ENCODE peak calls at places on chromosomes 1 and 21, in nine cellular contexts. T is endodermal cell, N is left ventricle myocardium inferior, E is heart left ventricle, B is MM.1S, G is GM12878, S is mesendoderm, W is uterus, P is upper lobe of right lung. X is an unnamed sample.

GRCh38 chr1:231817813-231818212 is 191.2 kb downstream of the DISC1 start:
- DNase-seq in P (no peak), S (no peak), B (no peak), G (no peak), E (no peak), W (no peak), N (no peak), T (no peak), X (no peak)

GRCh38 chr1:205321109-205321958 is at the start of gene NUAK2:
- DNase-seq in B (peak; percentile 93), P (peak; percentile 97), N (peak; percentile 93), G (no peak), W (peak; percentile 85), S (peak; percentile 99), E (peak; percentile 90), T (peak; percentile 99), X (peak; percentile 97)

GRCh38 chr1:33120436-33121231 is 39.7 kb downstream of the AZIN2 start:
- DNase-seq in S (no peak), P (no peak), B (no peak), W (no peak), N (no peak), G (no peak), E (no peak), T (peak; percentile 49), X (no peak)

GRCh38 chr1:100100202-100100601 is 32.5 kb downstream of the SASS6 start:
- DNase-seq in N (no peak), G (no peak), E (no peak), W (no peak), P (no peak), T (no peak), S (no peak), B (no peak), X (no peak)

GRCh38 chr1:149917590-149918144 is at the start of gene SV2A:
- DNase-seq in T (peak; percentile 93), G (no peak), S (peak; percentile 89), W (peak; percentile 66), B (no peak), E (peak; percentile 37), N (no peak), P (no peak), X (no peak)

GRCh38 chr21:41878831-41879189 is 334 bp downstream of the PRDM15 start:
- DNase-seq in P (peak; percentile 91), E (peak; percentile 85), W (peak; percentile 79), S (peak; percentile 86), N (peak; percentile 86), G (no peak), T (peak; percentile 88), B (peak; percentile 93), X (peak; percentile 89)

GRCh38 chr1:199954701-199955100 is 72.8 kb upstream of the NR5A2 start:
- DNase-seq in E (no peak), G (no peak), B (no peak), P (no peak), N (no peak), W (no peak), T (peak; percentile 89), S (peak; percentile 49), X (no peak)

GRCh38 chr1:226046240-226046639 is 16.3 kb upstream of the H3-3A start:
- DNase-seq in P (no peak), G (no peak), T (no peak), B (no peak), S (no peak), N (no peak), W (no peak), E (no peak), X (no peak)

GRCh38 chr1:91651671-91652071 is 151.0 kb downstream of the CDC7 start:
- DNase-seq in S (no peak), T (peak; percentile 49), G (no peak), P (no peak), W (peak; percentile 80), E (peak; percentile 63), N (peak; percentile 48), B (no peak), X (no peak)

GRCh38 chr1:66134004-66134403 is 341.3 kb downstream of the PDE4B start:
- DNase-seq in N (no peak), B (no peak), T (no peak), G (no peak), W (no peak), E (no peak), P (no peak), S (no peak), X (no peak)
- H3K4me1 ChIP-seq in N (no peaks in the 10 kb centered on the region), B (no peaks in the 10 kb centered on the region), T (no peaks in the 10 kb centered on the region), G (no peaks in the 10 kb centered on the region), W (no peaks in the 10 kb centered on the region), E (no peaks in the 10 kb centered on the region), P (no peaks in the 10 kb centered on the region), S (no peaks in the 10 kb centered on the region), X (no peaks in the 10 kb centered on the region)

GRCh38 chr1:234542211-234542850 is 63.4 kb upstream of the TARBP1 start:
- DNase-seq in B (no peak), N (no peak), P (no peak), T (no peak), G (no peak), W (no peak), E (no peak), S (no peak), X (no peak)
- H3K4me1 ChIP-seq in B (no peaks in the 10 kb centered on the region), N (peaks cover 94% of the 10 kb centered on the region), P (peaks cover 13% of the 10 kb centered on the region), T (peaks cover 16% of the 10 kb centered on the region), G (no peaks in the 10 kb centered on the region), W (peaks cover 42% of the 10 kb centered on the region), E (peaks cover 57% of the 10 kb centered on the region), S (peaks cover 4% of the 10 kb centered on the region), X (peaks cover 33% of the 10 kb centered on the region)

GRCh38 chr1:61420909-61421835 is 303.8 kb downstream of the TM2D1 start:
- DNase-seq in N (peak; percentile 34), E (no peak), T (no peak), B (no peak), S (no peak), P (no peak), W (no peak), G (no peak), X (no peak)

GRCh38 chr1:61419681-61420080 is 305.3 kb downstream of the TM2D1 start:
- DNase-seq in G (no peak), W (no peak), N (no peak), T (no peak), E (no peak), B (no peak), P (no peak), S (no peak), X (no peak)

GRCh38 chr1:61419167-61419566 is 305.8 kb downstream of the TM2D1 start:
- DNase-seq in P (no peak), N (no peak), W (no peak), S (no peak), B (no peak), T (no peak), G (no peak), E (no peak), X (no peak)

GRCh38 chr1:61423643-61424042 is 301.3 kb downstream of the TM2D1 start:
- DNase-seq in N (no peak), E (no peak), P (no peak), W (no peak), G (no peak), S (no peak), T (no peak), B (no peak), X (no peak)

GRCh38 chr1:61420243-61420642 is 304.7 kb downstream of the TM2D1 start:
- DNase-seq in E (no peak), W (no peak), T (no peak), P (no peak), B (peak; percentile 82), G (no peak), N (no peak), S (no peak), X (no peak)
- H3K4me1 ChIP-seq in E (no peaks in the 10 kb centered on the region), W (no peaks in the 10 kb centered on the region), T (no peaks in the 10 kb centered on the region), P (no peaks in the 10 kb centered on the region), B (peaks cover 36% of the 10 kb centered on the region), G (no peaks in the 10 kb centered on the region), N (peaks cover 51% of the 10 kb centered on the region), S (no peaks in the 10 kb centered on the region), X (no peaks in the 10 kb centered on the region)

GRCh38 chr1:64923294-64923718 is 43.0 kb downstream of the JAK1 start:
- DNase-seq in W (no peak), N (no peak), T (no peak), G (no peak), P (no peak), B (no peak), S (no peak), E (no peak), X (no peak)

GRCh38 chr1:64921761-64922160 is 44.6 kb downstream of the JAK1 start:
- DNase-seq in S (no peak), P (no peak), B (no peak), N (no peak), W (no peak), E (no peak), T (no peak), G (no peak), X (no peak)

GRCh38 chr1:64922336-64922735 is 44.0 kb downstream of the JAK1 start:
- DNase-seq in N (no peak), B (no peak), W (no peak), E (no peak), G (no peak), S (no peak), T (no peak), P (no peak), X (no peak)

GRCh38 chr1:64917907-64918306 is 48.4 kb downstream of the JAK1 start:
- DNase-seq in T (no peak), W (no peak), P (no peak), S (no peak), E (no peak), G (no peak), B (no peak), N (no peak), X (no peak)

GRCh38 chr1:64920936-64921589 is 45.3 kb downstream of the JAK1 start:
- DNase-seq in S (no peak), T (no peak), E (no peak), W (no peak), P (no peak), N (no peak), B (no peak), G (no peak), X (no peak)
- H3K4me1 ChIP-seq in S (peaks cover 6% of the 10 kb centered on the region), T (peaks cover 6% of the 10 kb centered on the region), E (peaks cover 43% of the 10 kb centered on the region), W (no peaks in the 10 kb centered on the region), P (peaks cover 73% of the 10 kb centered on the region), N (peaks cover 88% of the 10 kb centered on the region), B (peaks cover 10% of the 10 kb centered on the region), G (peaks cover 12% of the 10 kb centered on the region), X (peaks cover 81% of the 10 kb centered on the region)

DNA sequence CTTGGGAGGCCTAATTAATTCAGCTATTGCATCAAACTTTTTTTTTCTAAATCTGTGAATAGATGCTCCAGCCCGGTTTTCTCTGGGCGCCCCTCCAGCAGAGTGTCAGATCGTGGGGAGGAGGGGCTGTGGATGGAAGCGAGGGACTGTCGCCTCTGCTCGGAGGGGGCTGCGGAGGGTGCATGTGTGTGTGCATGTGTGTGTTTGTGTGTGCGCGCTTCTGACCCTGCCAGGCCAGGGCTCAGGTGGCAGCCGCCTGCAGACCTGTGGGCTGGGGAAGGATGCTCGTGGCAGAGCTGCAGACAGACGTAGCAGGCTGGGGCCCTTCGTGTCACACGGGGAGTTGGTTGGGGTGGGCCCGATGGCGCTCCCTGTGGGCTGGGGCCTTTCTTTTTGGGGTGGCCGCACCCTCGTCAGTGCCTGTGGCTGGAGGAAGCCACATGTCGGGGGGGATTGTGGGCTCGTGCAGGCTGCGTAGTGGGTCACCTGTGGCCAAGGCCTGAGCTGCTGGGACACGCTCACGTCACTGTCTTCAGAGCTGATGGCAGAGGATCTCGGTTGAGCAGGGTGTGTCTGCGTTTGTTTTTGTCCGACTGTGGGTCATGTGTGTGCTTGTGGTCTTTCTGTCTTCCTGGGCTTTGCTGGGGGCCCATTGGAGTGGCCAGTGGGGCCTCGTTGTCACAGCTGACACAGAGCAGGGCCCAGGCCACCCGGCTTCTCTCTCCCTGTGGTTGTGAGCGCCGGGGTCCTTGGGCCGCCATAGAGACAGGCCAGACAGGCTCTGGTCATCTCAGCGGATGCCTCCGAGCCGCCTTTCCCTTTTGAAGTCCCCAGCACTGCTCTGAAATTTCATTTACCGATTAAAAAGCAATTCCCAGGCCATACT is 2.9 kb downstream of the SKI start:
- DNase-seq in P (peak; percentile 75), B (no peak), G (no peak), S (no peak), T (peak; percentile 64), W (peak; percentile 58), N (no peak), E (peak; percentile 38), X (peak; percentile 58)
- H3K4me1 ChIP-seq in P (peaks cover 48% of the 10 kb centered on the region), B (peaks cover 14% of the 10 kb centered on the region), G (peaks cover 34% of the 10 kb centered on the region), S (peaks cover 10% of the 10 kb centered on the region), T (peaks cover 7% of the 10 kb centered on the region), W (peaks cover 10% of the 10 kb centered on the region), N (peaks cover 83% of the 10 kb centered on the region), E (peaks cover 56% of the 10 kb centered on the region), X (peaks cover 70% of the 10 kb centered on the region)